ENCODE peak calls at places on chromosomes 6 and 20, in four cellular contexts. S, Z, U and Y are unnamed samples.
A peak's percentile ranks its signal among the peaks of the same experiment; 100 is the strongest.

GRCh38 chr6:153167026-153167891 is 36.2 kb upstream of the RGS17 start:
- DNase-seq in U (peak; percentile 83), Z (peak; percentile 93), S (no peak), Y (no peak)

GRCh38 chr20:17473662-17474061 is 57.5 kb downstream of the BFSP1 start:
- DNase-seq in S (no peak), Z (no peak), U (no peak), Y (no peak)

GRCh38 chr6:42704251-42704936 is 18.0 kb downstream of the PRPH2 start:
- DNase-seq in U (peak; percentile 73), Z (no peak), S (peak; percentile 86), Y (no peak)

GRCh38 chr20:40207618-40208017 is 481.4 kb downstream of the MAFB start:
- DNase-seq in U (peak; percentile 35), S (no peak), Z (no peak), Y (no peak)

GRCh38 chr6:89082439-89082838 is 1.9 kb downstream of the PNRC1 start:
- DNase-seq in U (peak; percentile 60), S (no peak), Z (peak; percentile 54), Y (no peak)

GRCh38 chr6:81130071-81130470 is 622.4 kb downstream of the TENT5A start:
- DNase-seq in S (no peak), Z (no peak), U (no peak), Y (no peak)

GRCh38 chr6:77324851-77325250 is 138.4 kb downstream of the HTR1B start:
- DNase-seq in U (peak; percentile 30), S (no peak), Z (peak; percentile 4), Y (no peak)

GRCh38 chr20:57996936-57997629 is 231.4 kb downstream of the ANKRD60 start:
- DNase-seq in S (no peak), U (peak; percentile 18), Z (peak; percentile 94), Y (no peak)

GRCh38 chr6:13026557-13026956 is 301.8 kb downstream of the TBC1D7 start:
- DNase-seq in Z (no peak), U (no peak), S (no peak), Y (no peak)

DNA sequence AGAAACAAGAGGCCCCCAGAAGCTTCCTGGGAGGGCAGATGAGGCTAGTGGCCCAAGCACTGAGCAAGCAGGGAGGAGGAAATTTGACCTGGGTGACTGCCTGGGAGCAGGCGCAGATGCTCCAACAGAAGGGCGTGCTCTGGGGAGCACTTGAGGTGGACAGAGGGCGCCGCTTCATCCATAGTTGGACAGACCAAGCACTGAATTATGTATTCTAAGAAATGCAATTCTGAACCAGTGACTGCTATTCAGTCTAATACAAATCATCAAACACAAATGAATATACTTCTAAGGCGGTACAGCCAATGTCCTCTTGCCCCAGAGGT is 28.7 kb upstream of the IRF4 start:
- DNase-seq in S (peak; percentile 65), Z (no peak), U (no peak), Y (no peak)
- H3K9me3 ChIP-seq in S (peaks cover 8% of the 10 kb centered on the region), Z (no peaks in the 10 kb centered on the region), U (peaks cover 3% of the 10 kb centered on the region), Y (no peaks in the 10 kb centered on the region)

DNA sequence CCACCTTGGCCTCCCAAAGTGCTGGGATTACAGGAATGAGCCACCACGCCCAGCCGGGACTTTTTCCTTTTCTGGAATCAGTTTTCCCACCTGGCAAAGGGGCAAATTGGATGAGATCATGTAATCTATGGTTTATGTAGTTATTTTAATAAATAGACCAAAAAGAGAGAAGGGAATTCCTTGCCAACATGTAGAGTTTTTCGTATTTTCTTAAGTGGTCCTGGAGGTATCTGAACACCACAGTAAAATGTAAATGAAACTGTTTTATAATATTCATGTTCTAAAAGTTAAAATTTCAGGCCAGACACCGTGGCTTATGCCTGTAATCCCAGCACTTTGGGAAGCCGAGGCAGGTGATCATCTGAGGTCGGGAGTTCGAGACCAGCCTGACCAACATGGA is 185.1 kb upstream of the ZNF217 start:
- DNase-seq in U (no peak), Z (no peak), S (no peak), Y (no peak)
- H3K27me3 ChIP-seq in U (no peaks in the 10 kb centered on the region), Z (no peaks in the 10 kb centered on the region), S (no peaks in the 10 kb centered on the region), Y (no peaks in the 10 kb centered on the region)

GRCh38 chr20:56018750-56019149 is 13.4 kb upstream of the CBLN4 start:
- DNase-seq in U (no peak), S (no peak), Z (no peak), Y (no peak)

GRCh38 chr20:56014998-56015397 is 9.7 kb upstream of the CBLN4 start:
- DNase-seq in U (no peak), S (no peak), Z (no peak), Y (no peak)

GRCh38 chr20:56018194-56018593 is 12.9 kb upstream of the CBLN4 start:
- DNase-seq in S (no peak), Z (no peak), U (no peak), Y (no peak)

DNA sequence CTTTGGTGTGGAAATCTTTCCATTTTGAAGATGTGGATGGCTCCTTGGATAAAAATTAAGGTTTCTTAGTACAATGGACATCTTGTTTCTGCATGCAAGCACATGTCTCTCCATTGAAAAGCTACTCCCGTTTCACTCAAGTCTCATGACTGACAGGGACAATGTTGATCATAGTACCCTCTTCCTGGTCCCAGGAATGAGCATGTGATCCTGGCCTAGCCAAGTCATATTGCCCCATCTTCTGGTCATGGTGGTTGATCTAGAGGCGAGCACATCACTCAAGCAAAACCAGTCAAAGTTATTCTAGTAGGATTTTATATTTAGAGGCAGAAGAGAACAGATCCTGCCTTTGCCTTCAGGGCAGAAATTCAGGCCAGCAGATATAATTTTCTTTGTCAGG is 12.2 kb upstream of the CBLN4 start:
- DNase-seq in U (no peak), Z (no peak), S (no peak), Y (no peak)
- H3K9me3 ChIP-seq in U (no peaks in the 10 kb centered on the region), Z (no peaks in the 10 kb centered on the region), S (no peaks in the 10 kb centered on the region), Y (no peaks in the 10 kb centered on the region)

DNA sequence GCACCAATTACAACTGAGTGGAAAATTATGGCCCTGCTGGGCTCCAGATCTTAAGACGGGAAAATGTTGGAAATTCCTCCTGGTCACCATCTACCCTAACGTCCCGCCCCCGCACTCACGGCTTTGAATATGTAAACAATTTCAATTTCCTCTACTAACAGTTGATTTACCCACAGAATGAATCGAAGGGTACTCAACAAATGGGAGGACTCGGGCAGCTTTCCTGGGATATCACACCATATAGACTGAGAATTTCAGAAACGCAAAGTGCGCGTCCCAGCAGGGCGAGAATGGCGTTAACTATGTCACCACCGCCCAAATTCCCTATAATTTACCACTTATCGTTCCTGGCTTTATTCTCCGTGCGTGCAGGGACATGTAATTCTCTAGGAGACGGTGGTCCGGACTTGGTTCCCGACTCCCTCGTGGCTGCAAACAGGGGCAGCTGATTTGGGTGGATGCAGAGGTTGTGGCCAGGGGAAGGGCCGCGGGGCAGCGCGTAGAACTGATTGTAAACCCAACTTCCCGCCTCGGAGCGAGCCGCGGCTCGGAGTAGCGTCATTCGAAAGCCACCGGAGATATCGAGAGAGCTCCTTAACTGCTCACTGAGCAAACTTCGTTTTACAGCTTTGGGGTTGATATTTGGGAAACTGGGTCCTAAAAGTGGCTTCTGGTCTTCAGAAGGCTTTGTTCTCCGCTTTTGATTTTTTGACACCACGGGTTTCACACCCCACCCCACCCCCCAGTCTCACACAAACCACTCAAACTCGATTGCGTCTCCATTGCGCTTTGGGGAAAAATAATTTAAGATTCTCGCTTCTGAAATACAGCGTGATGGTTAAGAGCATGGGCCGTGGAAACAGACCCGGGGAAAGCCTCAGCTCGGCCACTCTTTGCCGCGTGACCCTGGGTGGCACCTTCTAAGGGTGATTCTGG is 17.6 kb upstream of the ZSCAN9 start:
- DNase-seq in S (no peak), U (peak; percentile 26), Z (peak; percentile 66), Y (no peak)
- H3K27me3 ChIP-seq in S (no peaks in the 10 kb centered on the region), U (peaks cover 97% of the 10 kb centered on the region), Z (peaks cover 64% of the 10 kb centered on the region), Y (peaks cover 52% of the 10 kb centered on the region)

GRCh38 chr20:55251170-55251569 is 754.1 kb downstream of the CBLN4 start:
- DNase-seq in U (no peak), Z (no peak), S (no peak), Y (no peak)
- H3K9me3 ChIP-seq in U (no peaks in the 10 kb centered on the region), Z (no peaks in the 10 kb centered on the region), S (no peaks in the 10 kb centered on the region), Y (no peaks in the 10 kb centered on the region)

DNA sequence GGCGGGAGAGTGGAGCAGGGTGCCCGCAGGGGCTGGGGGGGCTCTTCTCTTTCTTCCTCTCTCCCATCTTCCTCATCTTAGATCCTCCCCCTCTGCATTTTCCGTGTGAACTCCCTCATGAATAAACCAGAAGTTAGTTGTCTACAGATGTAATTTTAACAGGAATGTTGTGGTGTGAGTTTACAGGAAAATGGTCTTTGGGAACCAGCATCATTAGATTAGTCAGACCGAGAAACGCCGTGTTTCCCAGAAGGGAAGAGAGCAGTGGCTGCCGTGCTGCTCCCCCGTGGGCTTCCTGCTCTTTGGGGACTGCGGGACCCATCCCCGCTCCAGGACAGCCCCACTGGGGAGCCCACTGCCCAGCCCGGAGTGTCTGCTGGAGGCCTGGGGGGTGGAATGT is 3.4 kb downstream of the MYT1 start:
- DNase-seq in S (no peak), Z (peak; percentile 19), U (no peak), Y (no peak)
- H3K27me3 ChIP-seq in S (no peaks in the 10 kb centered on the region), Z (peaks cover 56% of the 10 kb centered on the region), U (peaks cover 28% of the 10 kb centered on the region), Y (peaks cover 4% of the 10 kb centered on the region)

DNA sequence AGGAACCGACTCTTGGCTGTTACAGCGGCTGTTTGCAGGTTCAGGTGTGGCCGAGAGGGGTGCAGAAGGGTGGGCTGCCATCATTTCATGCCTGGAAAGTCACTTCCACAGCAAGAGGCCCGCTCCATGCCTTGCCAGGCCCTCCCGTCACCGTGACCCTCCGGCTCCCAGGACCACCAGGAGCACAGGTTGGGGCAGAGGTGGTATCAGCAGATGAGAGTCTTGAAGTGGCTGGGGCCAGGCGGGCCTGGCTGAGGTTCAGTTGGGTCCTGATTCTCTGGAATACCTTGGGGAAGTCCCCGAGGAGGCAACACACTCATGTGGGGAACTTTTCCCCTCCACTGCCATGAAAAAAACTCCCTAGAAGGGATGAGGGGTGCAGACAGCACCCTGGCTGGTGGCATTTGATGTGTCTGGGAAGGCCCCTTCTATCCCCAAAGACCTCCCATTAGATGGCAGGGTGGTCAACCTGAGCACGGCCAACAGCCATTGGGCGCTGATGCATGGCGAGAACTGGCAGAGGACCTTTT is 34.2 kb upstream of the IRF4 start:
- DNase-seq in U (no peak), S (no peak), Z (no peak), Y (no peak)
- H3K9me3 ChIP-seq in U (peaks cover 5% of the 10 kb centered on the region), S (peaks cover 2% of the 10 kb centered on the region), Z (no peaks in the 10 kb centered on the region), Y (no peaks in the 10 kb centered on the region)

GRCh38 chr6:41376176-41376575 is 40.8 kb downstream of the NCR2 start:
- DNase-seq in U (no peak), S (no peak), Z (no peak), Y (no peak)
- H3K27me3 ChIP-seq in U (peaks cover 100% of the 10 kb centered on the region), S (peaks cover 2% of the 10 kb centered on the region), Z (peaks cover 96% of the 10 kb centered on the region), Y (peaks cover 34% of the 10 kb centered on the region)

GRCh38 chr6:144351741-144352140 is 66.6 kb downstream of the UTRN start:
- DNase-seq in Z (peak; percentile 48), S (no peak), U (no peak), Y (no peak)

GRCh38 chr6:144350176-144350575 is 65.0 kb downstream of the UTRN start:
- DNase-seq in U (no peak), S (no peak), Z (no peak), Y (no peak)

GRCh38 chr6:144353871-144354314 is 68.8 kb downstream of the UTRN start:
- DNase-seq in Z (no peak), S (no peak), U (no peak), Y (no peak)

GRCh38 chr6:144351338-144351737 is 66.2 kb downstream of the UTRN start:
- DNase-seq in Z (no peak), S (no peak), U (no peak), Y (peak; percentile 43)

GRCh38 chr6:144352310-144352709 is 67.2 kb downstream of the UTRN start:
- DNase-seq in U (peak; percentile 66), Z (no peak), S (no peak), Y (no peak)
- H3K9me3 ChIP-seq in U (no peaks in the 10 kb centered on the region), Z (no peaks in the 10 kb centered on the region), S (no peaks in the 10 kb centered on the region), Y (no peaks in the 10 kb centered on the region)